ENCODE peak calls at places on chromosomes 12 and 14, in four cellular contexts. F is HepG2, I is H1, V is GM12878. K is an unnamed sample.
A peak's percentile ranks its signal among the peaks of the same experiment; 100 is the strongest.

GRCh38 chr12:10716277-10716676 is 6.8 kb downstream of the YBX3 start:
- DNase-seq in V (no peak), F (no peak), I (no peak), K (no peak)

GRCh38 chr12:94100990-94101901 is 47.1 kb upstream of the PLXNC1 start:
- DNase-seq in I (peak; percentile 91), F (peak; percentile 40), V (no peak), K (peak; percentile 88)

GRCh38 chr12:84888861-84889260 is 23.7 kb downstream of the SLC6A15 start:
- DNase-seq in V (no peak), I (no peak), F (no peak), K (no peak)

GRCh38 chr12:99552022-99552421 is 95.5 kb upstream of the GARIN6 start:
- DNase-seq in I (no peak), F (no peak), V (no peak), K (no peak)

GRCh38 chr14:53108292-53108937 is 44.7 kb downstream of the DDHD1 start:
- DNase-seq in I (no peak), V (no peak), F (no peak), K (no peak)

GRCh38 chr12:20740972-20741371 is 45.8 kb downstream of the SLCO1C1 start:
- DNase-seq in I (no peak), F (no peak), V (no peak), K (no peak)

GRCh38 chr14:67941456-67942018 is 122.0 kb downstream of the RAD51B start:
- DNase-seq in I (no peak), V (no peak), F (peak; percentile 26), K (no peak)

GRCh38 chr14:57865450-57866198 is at the start of gene SLC35F4:
- DNase-seq in I (peak; percentile 97), V (no peak), F (no peak), K (peak; percentile 22)

GRCh38 chr12:106769078-106769477 is 5.4 kb upstream of the RIC8B start:
- DNase-seq in I (peak; percentile 46), F (peak; percentile 66), V (no peak), K (no peak)

GRCh38 chr14:93945070-93945399 is 17.9 kb downstream of the FAM181A start:
- DNase-seq in I (no peak), V (no peak), F (no peak), K (no peak)

GRCh38 chr14:68547305-68548193 is 245.3 kb downstream of the ZFP36L1 start:
- DNase-seq in I (peak; percentile 38), F (no peak), V (no peak), K (no peak)

GRCh38 chr14:58138065-58138718 is 13.8 kb downstream of the ARMH4 start:
- DNase-seq in I (no peak), F (no peak), V (no peak), K (no peak)

GRCh38 chr12:115259968-115260806 is 576.2 kb upstream of the TBX3 start:
- DNase-seq in F (peak; percentile 28), I (no peak), V (no peak), K (no peak)

GRCh38 chr14:87097021-87097420 is 896.0 kb downstream of the GALC start:
- DNase-seq in V (no peak), I (no peak), F (no peak), K (no peak)

GRCh38 chr12:17954788-17955187 is 135.2 kb downstream of the RERGL start:
- DNase-seq in V (no peak), I (no peak), F (no peak), K (no peak)

GRCh38 chr12:59452259-59452658 is 143.6 kb upstream of the SLC16A7 start:
- DNase-seq in F (no peak), I (no peak), V (no peak), K (no peak)

GRCh38 chr14:20820063-20820904 is 17.6 kb upstream of the RNASE1 start:
- DNase-seq in V (no peak), I (peak; percentile 66), F (no peak), K (no peak)

GRCh38 chr12:3336606-3337311 is 154.2 kb upstream of the PRMT8 start:
- DNase-seq in V (no peak), I (no peak), F (peak; percentile 75), K (peak; percentile 50)

GRCh38 chr12:2185751-2186341 is 133.1 kb downstream of the CACNA1C start:
- DNase-seq in I (no peak), V (no peak), F (no peak), K (no peak)

GRCh38 chr14:94341654-94342333 is 18.7 kb upstream of the SERPINA6 start:
- DNase-seq in F (no peak), I (no peak), V (no peak), K (no peak)

GRCh38 chr12:12441891-12442461 is 85.1 kb downstream of the BORCS5 start:
- DNase-seq in V (no peak), F (no peak), I (no peak), K (no peak)

GRCh38 chr14:25846232-25846631 is 751.6 kb downstream of the NOVA1 start:
- DNase-seq in V (no peak), I (no peak), F (no peak), K (no peak)

GRCh38 chr12:31728289-31728916 is 418 bp downstream of the AMN1 start:
- DNase-seq in V (no peak), I (peak; percentile 69), F (no peak), K (peak; percentile 60)

GRCh38 chr12:7907009-7907408 is 29.0 kb downstream of the SLC2A3 start:
- DNase-seq in F (peak; percentile 97), I (peak; percentile 58), V (no peak), K (peak; percentile 28)

GRCh38 chr12:541676-542289 is 82.0 kb downstream of the B4GALNT3 start:
- DNase-seq in V (no peak), I (no peak), F (no peak), K (peak; percentile 69)

GRCh38 chr14:28707814-28708213 is 58.8 kb upstream of the FOXG1 start:
- DNase-seq in V (no peak), I (no peak), F (no peak), K (no peak)

GRCh38 chr14:98858158-98858557 is 413.8 kb downstream of the BCL11B start:
- DNase-seq in F (no peak), V (no peak), I (no peak), K (no peak)

GRCh38 chr12:40093512-40093911 is 12.4 kb downstream of the SLC2A13 start:
- DNase-seq in F (no peak), I (no peak), V (no peak), K (no peak)

GRCh38 chr14:51208982-51209381 is 31.1 kb upstream of the TMX1 start:
- DNase-seq in I (no peak), V (no peak), F (no peak), K (no peak)

GRCh38 chr14:79325071-79325470 is 886.2 kb downstream of the DIO2 start:
- DNase-seq in I (no peak), F (no peak), V (no peak), K (no peak)

GRCh38 chr12:116241157-116241772 is 36.2 kb downstream of the MED13L start:
- DNase-seq in I (no peak), F (no peak), V (no peak), K (no peak)

GRCh38 chr12:113899844-113900471 is 66.2 kb downstream of the RBM19 start:
- DNase-seq in V (no peak), F (no peak), I (no peak), K (no peak)

GRCh38 chr12:48889679-48890078 is 24.0 kb upstream of the RND1 start:
- DNase-seq in V (no peak), I (no peak), F (no peak), K (no peak)

GRCh38 chr14:85313801-85314207 is 216.1 kb upstream of the FLRT2 start:
- DNase-seq in I (no peak), V (no peak), F (no peak), K (no peak)

GRCh38 chr12:81450920-81451739 is 308.0 kb downstream of the PPFIA2 start:
- DNase-seq in V (no peak), I (peak; percentile 49), F (peak; percentile 58), K (peak; percentile 56)

GRCh38 chr12:92138144-92138543 is 7.5 kb downstream of the BTG1 start:
- DNase-seq in F (no peak), I (no peak), V (no peak), K (no peak)

GRCh38 chr12:25767613-25768012 is 190.9 kb upstream of the RASSF8 start:
- DNase-seq in V (no peak), F (no peak), I (no peak), K (no peak)

GRCh38 chr12:57904848-57905811 is 36.2 kb upstream of the ATP23 start:
- DNase-seq in I (peak; percentile 95), V (peak; percentile 46), F (peak; percentile 82), K (peak; percentile 81)

GRCh38 chr12:75779891-75780501 is 251.6 kb downstream of the PHLDA1 start:
- DNase-seq in F (no peak), V (no peak), I (no peak), K (no peak)

GRCh38 chr12:24306001-24306400 is 356.5 kb upstream of the SOX5 start:
- DNase-seq in V (no peak), I (no peak), F (no peak), K (no peak)
- TF ChIP-seq TCF12 in V (no peak), I (no peak), F (no peak), K (no peak)

DNA sequence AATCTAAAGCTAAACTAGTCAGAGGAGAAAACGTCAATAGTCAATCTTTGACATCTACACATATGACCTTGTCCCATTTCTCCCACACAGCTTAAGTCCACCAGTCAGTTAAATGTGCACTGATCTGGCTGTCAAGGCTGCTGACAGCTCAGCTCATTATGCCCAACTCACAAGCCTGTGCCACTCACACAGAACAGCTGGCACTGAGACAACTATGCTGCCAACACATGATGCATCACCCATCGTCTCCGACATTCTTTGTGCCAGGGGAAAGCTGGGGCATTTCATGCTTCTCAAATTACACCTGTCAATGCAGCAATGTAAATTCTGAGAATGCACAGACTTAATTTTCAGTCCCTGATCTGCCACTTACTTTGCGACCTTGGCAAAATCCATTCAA is 25.3 kb downstream of the GNS start:
- DNase-seq in V (no peak), F (no peak), I (no peak), K (no peak)
- H3K4me2 ChIP-seq in V (no peak overlapping the region), F (no peak overlapping the region), I (no peak overlapping the region), K (peak overlapping the region; percentile 9)

GRCh38 chr12:54984602-54985376 is at the start of gene TESPA1:
- DNase-seq in F (no peak), V (peak; percentile 90), I (no peak), K (no peak)
- TF ChIP-seq TCF12 in F (no peak), V (peak; percentile 41), I (no peak), K (no peak)

GRCh38 chr12:120229583-120230325 is 28.8 kb upstream of the RPLP0 start:
- DNase-seq in I (no peak), V (no peak), F (no peak), K (peak; percentile 79)

GRCh38 chr12:120230974-120231315 is 30.0 kb upstream of the RPLP0 start:
- DNase-seq in I (no peak), V (no peak), F (no peak), K (no peak)

GRCh38 chr12:120230326-120230973 is 29.5 kb upstream of the RPLP0 start:
- DNase-seq in V (no peak), I (peak; percentile 83), F (peak; percentile 89), K (peak; percentile 63)

GRCh38 chr12:120229071-120229582 is 28.2 kb upstream of the RPLP0 start:
- DNase-seq in F (peak; percentile 67), V (no peak), I (no peak), K (peak; percentile 31)

DNA sequence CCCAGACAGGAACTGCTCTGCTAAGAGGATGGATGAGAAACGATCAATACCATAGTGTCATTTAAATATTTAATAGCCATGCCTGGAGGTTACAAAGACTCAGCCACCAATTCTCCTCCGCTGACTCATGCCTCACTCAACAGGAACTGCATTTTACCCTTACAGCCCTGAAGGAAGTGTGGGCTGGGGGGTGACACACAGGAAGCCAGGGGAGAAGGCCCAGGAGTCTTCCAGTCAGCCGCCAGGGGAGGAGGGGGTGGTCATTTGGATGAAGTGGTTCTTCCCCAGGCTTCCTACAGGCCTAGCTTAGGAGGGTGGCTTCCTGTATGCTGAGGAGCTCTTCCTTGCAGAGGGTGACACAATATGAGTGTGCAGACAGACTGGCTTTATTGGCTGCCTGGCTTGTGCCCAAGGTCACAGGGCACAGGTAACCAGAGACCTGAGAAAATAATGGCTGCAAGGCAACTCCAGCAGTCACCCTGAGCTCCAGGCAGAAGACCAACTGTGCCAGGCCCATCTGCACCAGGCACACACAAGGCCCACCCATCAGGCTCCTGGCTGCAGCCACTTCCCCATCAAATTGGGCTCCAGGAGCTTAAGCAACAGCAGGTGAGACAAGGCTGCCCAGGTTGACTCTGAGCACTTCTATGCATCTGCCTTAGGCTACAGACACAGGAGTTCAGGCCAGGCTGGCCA is 30.6 kb upstream of the RPLP0 start:
- DNase-seq in V (no peak), F (peak; percentile 53), I (no peak), K (no peak)
- H3K4me2 ChIP-seq in V (no peak overlapping the region), F (peak overlapping the region; percentile 70), I (peak overlapping the region; percentile 56), K (peak overlapping the region; percentile 91)

K was measured in SK-N-SH.